ENCODE peak calls at places on chromosomes 6 and 20, in seven cellular contexts. K is T-helper 2 cell; O is mammary epithelial cell; Z is pons; N is hepatocyte; V is sigmoid colon; R is stimulated activated CD4-positive, alpha-beta T cell treated with anti-CD3 and anti-CD28 coated beads, TNF-alpha, amount 100 ng/mL, for 4 hours. L is an unnamed sample.
A peak's percentile ranks its signal among the peaks of the same experiment; 100 is the strongest.

GRCh38 chr20:64108731-64109389 is 1.5 kb upstream of the NPBWR2 start:
- DNase-seq in O (no peak), R (no peak), V (peak; percentile 46), K (no peak), N (no peak), Z (no peak), L (peak; percentile 83)

GRCh38 chr6:170584954-170585498 is 589 bp upstream of the PDCD2 start:
- DNase-seq in K (peak; percentile 7), Z (no peak), N (peak; percentile 21), R (no peak), O (no peak), V (no peak), L (no peak)

GRCh38 chr20:19811231-19811630 is 53.2 kb downstream of the RIN2 start:
- DNase-seq in Z (no peak), R (no peak), V (peak; percentile 44), O (no peak), K (no peak), N (no peak), L (no peak)

GRCh38 chr20:49853640-49854039 is 41.0 kb downstream of the SLC9A8 start:
- DNase-seq in Z (peak; percentile 28), V (no peak), O (peak; percentile 76), N (peak; percentile 78), K (no peak), R (no peak), L (peak; percentile 93)

GRCh38 chr6:133761706-133762105 is 127.2 kb upstream of the TCF21 start:
- DNase-seq in R (no peak), V (no peak), N (no peak), K (no peak), O (peak; percentile 15), Z (no peak), L (no peak)

GRCh38 chr6:90231308-90231707 is 65.3 kb downstream of the BACH2 start:
- DNase-seq in N (no peak), K (no peak), O (no peak), R (no peak), Z (no peak), V (no peak), L (no peak)

GRCh38 chr20:20843982-20844381 is 131.5 kb upstream of the RALGAPA2 start:
- DNase-seq in O (no peak), N (peak; percentile 67), Z (no peak), R (no peak), K (no peak), V (no peak), L (no peak)

GRCh38 chr6:136012198-136012884 is 160.8 kb downstream of the PDE7B start:
- DNase-seq in Z (no peak), K (no peak), V (no peak), R (no peak), O (no peak), N (no peak), L (no peak)

GRCh38 chr6:149134531-149134933 is 183.0 kb upstream of the TAB2 start:
- DNase-seq in V (no peak), N (no peak), O (no peak), K (no peak), Z (no peak), R (no peak), L (no peak)

GRCh38 chr6:128513878-128514277 is 6.5 kb downstream of the PTPRK start:
- DNase-seq in V (no peak), R (no peak), N (no peak), O (no peak), K (no peak), Z (peak; percentile 69), L (no peak)

GRCh38 chr6:134870677-134871498 is 79.0 kb downstream of the ALDH8A1 start:
- DNase-seq in N (no peak), V (no peak), R (no peak), O (peak; percentile 67), Z (no peak), K (peak; percentile 30), L (no peak)

GRCh38 chr20:46784450-46785127 is 75.1 kb downstream of the SLC2A10 start:
- DNase-seq in V (no peak), K (no peak), N (no peak), O (no peak), R (no peak), Z (no peak), L (no peak)

GRCh38 chr6:52109073-52109635 is 21.7 kb upstream of the PKHD1 start:
- DNase-seq in K (no peak), R (no peak), Z (peak; percentile 15), O (no peak), V (no peak), N (no peak), L (no peak)

GRCh38 chr6:3208096-3208774 is 19.2 kb downstream of the TUBB2B start:
- DNase-seq in R (no peak), K (no peak), Z (no peak), V (no peak), O (peak; percentile 91), N (peak; percentile 35), L (no peak)

GRCh38 chr6:36196880-36197548 is 470 bp downstream of the BRPF3 start:
- DNase-seq in K (peak; percentile 98), V (peak; percentile 99), R (peak; percentile 99), O (peak; percentile 92), N (peak; percentile 99), Z (peak; percentile 96), L (peak; percentile 98)

GRCh38 chr20:34495928-34496327 is 20.3 kb upstream of the DYNLRB1 start:
- DNase-seq in N (no peak), V (no peak), R (no peak), K (no peak), O (no peak), Z (no peak), L (no peak)

L was measured in RWPE2.